ENCODE peak calls at places on chromosome 16, in seven cellular contexts. J is SK-N-SH, K is dorsolateral prefrontal cortex, D is Panc1, S is T-helper 17 cell, H is GM12891, M is breast epithelium. X is an unnamed sample.

GRCh38 chr16:67407176-67407787 is 9.0 kb downstream of the ZDHHC1 start:
- DNase-seq in J (peak; percentile 48), K (no peak), D (no peak), S (no peak), H (no peak), M (no peak), X (no peak)

GRCh38 chr16:88542231-88542630 is 28.0 kb upstream of the ZC3H18 start:
- DNase-seq in J (peak; percentile 10), K (no peak), D (no peak), S (no peak), H (no peak), M (no peak), X (no peak)

GRCh38 chr16:1493746-1494094 is 560 bp downstream of the TELO2 start:
- DNase-seq in J (no peak), K (peak; percentile 24), D (no peak), S (no peak), H (peak; percentile 66), M (no peak), X (no peak)

GRCh38 chr16:48087639-48088038 is 68.2 kb downstream of the ABCC12 start:
- DNase-seq in J (no peak), K (no peak), D (no peak), S (no peak), H (no peak), M (no peak), X (no peak)

GRCh38 chr16:2785101-2785991 is 2.0 kb downstream of the PRSS33 start:
- DNase-seq in J (peak; percentile 70), K (no peak), D (no peak), S (no peak), H (no peak), M (no peak), X (no peak)

GRCh38 chr16:67245189-67245585 is 2.1 kb downstream of the FHOD1 start:
- DNase-seq in J (no peak), K (no peak), D (no peak), S (no peak), H (no peak), M (no peak), X (no peak)

GRCh38 chr16:12819126-12820117 is 15.7 kb upstream of the CPPED1 start:
- DNase-seq in J (peak; percentile 61), K (no peak), D (peak; percentile 8), S (peak; percentile 70), H (peak; percentile 40), M (no peak), X (peak; percentile 30)

GRCh38 chr16:53504161-53504663 is 1.2 kb upstream of the AKTIP start:
- DNase-seq in J (peak; percentile 49), K (peak; percentile 22), D (no peak), S (peak; percentile 12), H (no peak), M (peak; percentile 62), X (peak; percentile 51)

GRCh38 chr16:2724816-2725348 is 4.9 kb upstream of the PRSS27 start:
- DNase-seq in J (no peak), K (no peak), D (no peak), S (no peak), H (no peak), M (no peak), X (no peak)

GRCh38 chr16:72073831-72074230 is 10.8 kb downstream of the HPR start:
- DNase-seq in J (no peak), K (peak; percentile 3), D (no peak), S (no peak), H (no peak), M (no peak), X (peak; percentile 61)

GRCh38 chr16:72473631-72474030 is 301.7 kb upstream of the PMFBP1 start:
- DNase-seq in J (no peak), K (no peak), D (no peak), S (no peak), H (no peak), M (no peak), X (no peak)

GRCh38 chr16:55478827-55479559 is at the start of gene MMP2:
- DNase-seq in J (peak; percentile 96), K (no peak), D (no peak), S (no peak), H (no peak), M (no peak), X (no peak)

GRCh38 chr16:56561126-56561525 is 3.7 kb upstream of the MT4 start:
- DNase-seq in J (no peak), K (no peak), D (no peak), S (no peak), H (no peak), M (no peak), X (no peak)

GRCh38 chr16:15846510-15846909 is 10.3 kb downstream of the MYH11 start:
- DNase-seq in J (no peak), K (no peak), D (no peak), S (no peak), H (no peak), M (no peak), X (no peak)

GRCh38 chr16:12162151-12162559 is 185.6 kb downstream of the SNX29 start:
- DNase-seq in J (no peak), K (no peak), D (no peak), S (no peak), H (no peak), M (no peak), X (no peak)

GRCh38 chr16:89422905-89423630 is 67.3 kb downstream of the ANKRD11 start:
- DNase-seq in J (no peak), K (no peak), D (no peak), S (no peak), H (no peak), M (no peak), X (no peak)

GRCh38 chr16:51880776-51881175 is 666.2 kb downstream of the TOX3 start:
- DNase-seq in J (no peak), K (no peak), D (peak; percentile 78), S (no peak), H (no peak), M (no peak), X (no peak)

GRCh38 chr16:71504901-71505300 is 15.8 kb upstream of the ZNF19 start:
- DNase-seq in J (no peak), K (no peak), D (no peak), S (no peak), H (no peak), M (no peak), X (no peak)

GRCh38 chr16:84947022-84947421 is 64.3 kb downstream of the ZDHHC7 start:
- DNase-seq in J (no peak), K (no peak), D (no peak), S (no peak), H (no peak), M (peak; percentile 62), X (no peak)

GRCh38 chr16:66474750-66475199 is 47.7 kb downstream of the BEAN1 start:
- DNase-seq in J (no peak), K (no peak), D (no peak), S (no peak), H (peak; percentile 73), M (no peak), X (no peak)

GRCh38 chr16:1724491-1724890 is 18.5 kb downstream of the MAPK8IP3 start:
- DNase-seq in J (peak; percentile 13), K (no peak), D (no peak), S (no peak), H (no peak), M (no peak), X (no peak)

GRCh38 chr16:85881436-85881835 is 17.5 kb upstream of the IRF8 start:
- DNase-seq in J (no peak), K (no peak), D (no peak), S (no peak), H (no peak), M (no peak), X (no peak)